ENCODE peak calls at places on chromosome 9, in five cellular contexts. P is activated B cell treated with CpG ODN at 0.5 μM for 24 hours, Q is coronary artery, D is esophagus muscularis mucosa, V is NB4. C is an unnamed sample.

GRCh38 chr9:85192750-85193149 is 523.2 kb downstream of the NTRK2 start:
- DNase-seq in Q (no peak), D (no peak), V (no peak), P (no peak), C (no peak)

GRCh38 chr9:6106576-6107339 is 91.3 kb upstream of the RANBP6 start:
- DNase-seq in P (no peak), Q (no peak), D (no peak), V (peak), C (no peak)

GRCh38 chr9:71472400-71472799 is 295.9 kb downstream of the CEMIP2 start:
- DNase-seq in P (no peak), Q (no peak), D (no peak), V (no peak), C (no peak)

GRCh38 chr9:89405832-89406231 is 87.5 kb downstream of the SECISBP2 start:
- DNase-seq in V (no peak), P (no peak), Q (no peak), D (no peak), C (no peak)

GRCh38 chr9:83583151-83584014 is 39.6 kb upstream of the IDNK start:
- DNase-seq in D (peak), Q (no peak), P (no peak), V (peak), C (peak)

GRCh38 chr9:99778308-99778707 is 43.4 kb upstream of the NR4A3 start:
- DNase-seq in D (no peak), P (no peak), Q (no peak), V (peak), C (no peak)

GRCh38 chr9:89046832-89047231 is 55.6 kb downstream of the S1PR3 start:
- DNase-seq in P (no peak), D (peak), Q (no peak), V (no peak), C (no peak)

GRCh38 chr9:95096807-95097206 is 220.7 kb downstream of the FANCC start:
- DNase-seq in V (peak), D (no peak), Q (no peak), P (no peak), C (no peak)

GRCh38 chr9:106868565-106868964 is 5.6 kb downstream of the ZNF462 start:
- DNase-seq in D (no peak), P (no peak), V (no peak), Q (peak), C (no peak)

GRCh38 chr9:1941989-1942388 is 73.2 kb upstream of the SMARCA2 start:
- DNase-seq in Q (no peak), P (no peak), D (no peak), V (no peak), C (no peak)
- TF ChIP-seq CTCF in Q (no peak), P (no peak), D (peak), V (no peak), C (no peak)

GRCh38 chr9:81754245-81754644 is 64.9 kb upstream of the TLE1 start:
- DNase-seq in V (no peak), P (no peak), Q (no peak), D (no peak), C (no peak)

GRCh38 chr9:81753436-81753835 is 64.1 kb upstream of the TLE1 start:
- DNase-seq in V (no peak), D (no peak), P (no peak), Q (no peak), C (no peak)

GRCh38 chr9:81755721-81756120 is 66.4 kb upstream of the TLE1 start:
- DNase-seq in D (no peak), Q (no peak), V (no peak), P (no peak), C (no peak)

GRCh38 chr9:81759680-81760215 is 70.4 kb upstream of the TLE1 start:
- DNase-seq in V (no peak), D (no peak), Q (no peak), P (no peak), C (no peak)

DNA sequence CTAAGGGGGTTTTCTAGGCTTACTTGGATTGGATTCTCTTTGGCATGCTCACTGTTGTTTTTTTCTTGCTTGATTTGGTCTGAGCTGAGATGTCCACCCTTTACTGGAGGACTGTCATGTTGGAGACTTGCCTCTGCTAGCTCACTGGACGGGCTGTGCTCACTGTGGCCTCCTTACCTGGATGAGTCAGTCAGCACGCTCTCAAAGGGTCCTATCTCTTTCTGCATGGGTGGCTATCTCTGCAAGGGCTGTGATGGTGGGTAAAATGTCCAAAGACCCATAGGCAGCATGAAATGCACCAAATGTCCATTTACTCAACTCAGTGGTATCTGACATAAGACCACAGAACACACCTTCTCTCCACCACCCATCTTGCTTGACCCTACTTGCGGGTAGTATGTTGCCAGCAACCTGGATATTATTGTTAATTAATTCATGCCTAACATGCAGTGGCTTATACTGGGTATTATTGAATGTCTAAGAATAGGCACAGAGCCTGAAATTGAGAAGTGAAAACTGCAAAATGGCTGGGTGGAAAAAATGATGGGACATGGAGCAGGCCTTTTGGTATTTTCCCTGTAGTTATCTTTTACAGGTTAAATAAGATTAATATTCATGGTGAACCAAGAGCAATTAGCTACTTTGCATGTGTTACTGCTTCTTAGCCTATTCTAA is 68.9 kb upstream of the TLE1 start:
- DNase-seq in V (no peak), P (no peak), Q (no peak), D (no peak), C (no peak)
- TF ChIP-seq CTCF in V (no peak), P (no peak), Q (no peak), D (no peak), C (no peak)

DNA sequence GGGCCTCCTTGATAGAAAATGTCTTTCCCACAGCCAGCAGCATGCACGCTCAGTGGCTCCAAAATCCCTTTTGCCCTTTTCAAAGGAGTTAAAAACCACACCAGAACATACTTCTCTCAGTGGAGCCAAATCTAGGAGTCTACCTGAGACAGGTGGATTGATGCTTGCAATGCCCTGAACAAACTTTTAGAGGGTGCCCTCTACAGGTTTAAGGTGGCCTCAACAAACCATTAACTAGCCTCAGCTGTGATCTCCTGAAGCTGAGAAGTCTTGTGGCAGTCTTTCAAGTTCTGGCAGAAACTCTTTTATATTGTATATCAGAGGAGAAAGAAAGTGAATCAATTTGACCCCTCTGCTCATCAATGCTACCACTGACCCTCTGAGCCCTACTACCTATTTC is 125.4 kb downstream of the MED27 start:
- DNase-seq in Q (no peak), D (no peak), V (no peak), P (no peak), C (no peak)
- TF ChIP-seq CTCF in Q (no peak), D (no peak), V (peak), P (no peak), C (no peak)

DNA sequence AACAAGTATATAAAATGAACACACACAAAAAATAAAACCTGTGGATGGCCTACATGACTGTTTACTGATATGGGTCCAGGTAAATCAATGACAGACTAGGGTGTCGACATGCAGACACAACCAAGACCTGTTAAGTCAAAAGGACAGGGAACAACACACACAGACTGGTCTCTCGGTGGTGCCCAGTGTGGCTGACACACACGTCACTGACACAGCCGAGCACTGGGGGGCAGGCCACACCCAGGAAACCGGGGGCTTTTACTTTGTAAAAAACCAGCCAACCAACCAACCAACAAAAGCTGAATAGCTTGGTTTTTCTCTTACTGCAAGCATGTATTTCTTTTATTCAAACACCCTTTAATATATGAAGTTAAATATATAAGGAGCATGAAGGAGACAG is 5.0 kb downstream of the FAM163B start:
- DNase-seq in P (no peak), D (no peak), Q (no peak), V (peak), C (no peak)
- TF ChIP-seq CTCF in P (no peak), D (no peak), Q (no peak), V (no peak), C (no peak)

GRCh38 chr9:25678846-25679360 is 659 bp upstream of the TUSC1 start:
- DNase-seq in D (no peak), V (no peak), Q (no peak), P (no peak), C (no peak)

GRCh38 chr9:25677301-25678146 is 720 bp downstream of the TUSC1 start:
- DNase-seq in Q (peak), V (no peak), D (peak), P (peak), C (no peak)

GRCh38 chr9:25681270-25681669 is 3.0 kb upstream of the TUSC1 start:
- DNase-seq in V (no peak), D (no peak), P (no peak), Q (no peak), C (no peak)

DNA sequence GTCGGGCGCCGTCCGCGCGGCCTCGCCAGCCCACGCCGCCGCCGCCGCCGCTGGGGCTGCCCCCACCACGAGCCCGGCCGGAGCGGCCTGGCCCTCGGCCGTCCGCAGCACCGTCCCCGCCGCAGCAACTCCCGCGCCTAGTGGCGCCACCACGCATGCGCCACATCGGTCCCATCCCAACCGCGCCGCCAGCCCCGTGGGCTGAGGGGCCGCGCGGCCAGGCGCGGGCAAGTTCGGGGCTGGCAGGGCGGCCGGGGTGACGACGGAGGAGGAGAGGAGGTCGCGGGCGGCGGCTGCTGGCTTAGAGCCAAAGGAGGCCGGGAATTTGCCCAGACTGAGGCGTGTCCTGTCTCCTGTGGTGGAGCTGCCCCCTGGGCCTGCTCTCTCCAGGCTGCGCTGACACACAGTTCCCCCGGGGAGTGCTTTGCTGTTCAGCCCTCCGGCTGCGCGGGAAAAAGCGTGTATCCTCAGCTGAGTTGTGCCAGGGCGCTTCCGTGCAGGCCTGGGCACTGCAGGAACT is at the start of gene TUSC1:
- DNase-seq in Q (peak), D (peak), P (peak), V (no peak), C (no peak)
- TF ChIP-seq CTCF in Q (no peak), D (peak), P (no peak), V (no peak), C (no peak)

GRCh38 chr9:38392235-38393127 is at the start of gene ALDH1B1:
- DNase-seq in Q (peak), P (peak), D (peak), V (peak), C (peak)
- TF ChIP-seq CTCF in Q (no peak), P (no peak), D (peak), V (peak), C (no peak)

DNA sequence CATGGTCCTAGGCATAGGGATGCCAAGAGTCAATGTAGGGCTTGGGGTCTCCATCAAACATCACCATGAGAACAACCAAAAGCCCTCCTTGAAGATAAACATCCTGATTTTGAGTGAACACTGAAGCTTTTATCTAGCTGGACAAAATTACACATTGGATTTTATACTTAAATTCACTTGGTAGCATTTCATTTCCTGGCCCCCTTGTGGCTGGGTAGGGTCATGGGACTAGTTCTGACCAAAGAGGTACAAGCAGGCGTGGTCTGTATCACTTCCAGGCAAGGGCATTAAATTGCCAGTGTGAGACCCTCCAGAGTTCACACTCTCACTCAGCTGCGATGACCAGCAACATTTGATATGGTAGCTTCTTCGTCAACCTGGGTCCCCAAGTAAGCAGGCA is 320.3 kb downstream of the ACTL7B start:
- DNase-seq in Q (no peak), P (no peak), D (no peak), V (peak), C (no peak)
- TF ChIP-seq CTCF in Q (no peak), P (no peak), D (peak), V (peak), C (peak)

DNA sequence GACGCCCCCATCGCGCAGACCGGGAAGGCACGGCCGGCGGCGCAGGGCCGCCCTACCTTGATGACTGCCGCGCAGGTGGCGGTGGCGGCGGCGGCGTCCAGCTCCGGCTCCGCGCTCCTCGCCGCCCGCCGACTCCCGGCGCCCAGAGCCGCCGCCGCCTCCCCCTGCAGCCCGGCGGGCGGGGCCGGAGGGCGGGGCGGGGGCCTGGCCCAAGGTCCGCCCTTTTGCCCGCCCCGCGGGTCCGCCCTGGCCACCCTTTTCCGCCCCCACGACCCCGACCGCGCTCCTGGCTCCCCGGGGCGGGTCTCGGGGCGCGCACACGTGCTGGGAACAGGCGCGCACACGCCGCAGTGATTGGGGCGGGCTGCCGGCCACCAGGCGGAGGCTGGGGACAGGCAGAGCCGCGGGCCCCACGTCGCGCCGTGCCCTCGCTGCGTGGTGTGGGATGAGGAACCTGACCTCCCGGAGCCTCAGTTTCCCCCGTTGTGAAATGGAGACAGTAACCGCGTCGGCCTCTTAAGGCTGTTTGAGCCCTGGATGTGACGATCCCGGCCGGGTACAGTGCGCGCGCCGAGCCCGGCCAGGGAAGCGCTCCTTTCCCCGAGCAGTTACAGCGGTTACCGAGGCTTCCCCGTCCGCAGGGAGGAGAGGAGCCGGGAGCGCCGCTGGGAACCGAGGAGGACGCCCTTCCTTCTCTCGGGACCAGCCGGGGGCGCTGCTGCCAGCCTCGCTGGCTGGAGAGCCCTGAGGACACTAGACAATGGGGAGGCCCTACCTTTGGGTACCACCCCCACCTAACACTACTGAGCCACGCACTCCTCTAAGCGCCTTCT is at the start of gene CORO2A:
- DNase-seq in D (no peak), P (peak), Q (no peak), V (peak), C (peak)
- TF ChIP-seq CTCF in D (peak), P (no peak), Q (no peak), V (peak), C (peak)

GRCh38 chr9:17532461-17532860 is 46.4 kb upstream of the SH3GL2 start:
- DNase-seq in V (no peak), Q (no peak), P (no peak), D (peak), C (no peak)

GRCh38 chr9:17531642-17532254 is 47.1 kb upstream of the SH3GL2 start:
- DNase-seq in Q (no peak), D (peak), P (no peak), V (peak), C (no peak)

GRCh38 chr9:17528859-17529258 is 50.0 kb upstream of the SH3GL2 start:
- DNase-seq in Q (no peak), V (peak), D (no peak), P (no peak), C (no peak)
- TF ChIP-seq CTCF in Q (no peak), V (no peak), D (peak), P (no peak), C (peak)

GRCh38 chr9:127211983-127212382 is 52.6 kb upstream of the GARNL3 start:
- DNase-seq in D (no peak), V (no peak), Q (no peak), P (no peak), C (no peak)
- TF ChIP-seq CTCF in D (no peak), V (no peak), Q (no peak), P (no peak), C (no peak)